ENCODE peak calls at places on chromosomes 5 and 9, in four cellular contexts. S is GM12891, K is GM12878, L is K562. E is an unnamed sample.

GRCh38 chr9:121818841-121819430 is 167.5 kb downstream of the DAB2IP start:
- DNase-seq in S (no peak), K (no peak), L (no peak), E (no peak)

GRCh38 chr5:151151793-151152192 is 5.8 kb downstream of the ANXA6 start:
- DNase-seq in S (no peak), K (peak; percentile 61), L (no peak), E (peak; percentile 97)

GRCh38 chr9:131706608-131706970 is 33.3 kb downstream of the RAPGEF1 start:
- DNase-seq in S (no peak), K (no peak), L (no peak), E (no peak)

GRCh38 chr9:125759812-125760134 is 12.6 kb downstream of the PBX3 start:
- DNase-seq in S (no peak), K (no peak), L (no peak), E (no peak)

GRCh38 chr9:70802206-70802605 is 319.2 kb downstream of the TRPM3 start:
- DNase-seq in S (no peak), K (no peak), L (no peak), E (no peak)

GRCh38 chr5:170254056-170254455 is 21.3 kb downstream of the C5orf58 start:
- DNase-seq in S (peak; percentile 33), K (peak; percentile 49), L (no peak), E (no peak)

GRCh38 chr5:56607551-56607950 is 207.8 kb upstream of the MAP3K1 start:
- DNase-seq in S (no peak), K (no peak), L (no peak), E (no peak)

GRCh38 chr9:131511880-131512279 is 9.2 kb downstream of the POMT1 start:
- DNase-seq in S (no peak), K (no peak), L (no peak), E (no peak)

GRCh38 chr5:58787982-58788381 is 205.1 kb downstream of the RAB3C start:
- DNase-seq in S (no peak), K (no peak), L (no peak), E (no peak)

GRCh38 chr5:158382473-158382872 is 523.5 kb upstream of the CLINT1 start:
- DNase-seq in S (no peak), K (no peak), L (no peak), E (peak; percentile 94)

GRCh38 chr5:67875637-67876036 is 339.9 kb upstream of the PIK3R1 start:
- DNase-seq in S (no peak), K (no peak), L (no peak), E (no peak)

GRCh38 chr9:129320575-129321311 is 142.7 kb upstream of the IER5L start:
- DNase-seq in S (peak; percentile 61), K (peak; percentile 34), L (peak; percentile 63), E (peak; percentile 24)

GRCh38 chr5:114360362-114360761 is 1.5 kb upstream of the KCNN2 start:
- DNase-seq in S (no peak), K (no peak), L (no peak), E (no peak)

GRCh38 chr5:32098291-32098690 is 75.8 kb downstream of the GOLPH3 start:
- DNase-seq in S (no peak), K (no peak), L (no peak), E (no peak)

GRCh38 chr5:10319202-10319851 is 11.6 kb upstream of the CMBL start:
- DNase-seq in S (no peak), K (no peak), L (peak; percentile 84), E (no peak)

GRCh38 chr5:91151947-91152346 is 231.2 kb downstream of the ARRDC3 start:
- DNase-seq in S (no peak), K (no peak), L (no peak), E (no peak)

GRCh38 chr5:93622240-93622885 is 39.3 kb downstream of the NR2F1 start:
- DNase-seq in S (no peak), K (no peak), L (no peak), E (peak; percentile 24)

GRCh38 chr5:131571669-131572168 is 63.3 kb downstream of the RAPGEF6 start:
- DNase-seq in S (no peak), K (no peak), L (no peak), E (no peak)

GRCh38 chr9:123003467-123003866 is 30.0 kb upstream of the GPR21 start:
- DNase-seq in S (no peak), K (no peak), L (peak; percentile 32), E (no peak)

GRCh38 chr5:14250094-14250777 is 107.1 kb downstream of the TRIO start:
- DNase-seq in S (no peak), K (no peak), L (peak; percentile 61), E (no peak)

GRCh38 chr5:134125195-134126015 is 10.9 kb downstream of the TCF7 start:
- DNase-seq in S (no peak), K (no peak), L (no peak), E (no peak)

GRCh38 chr9:72473474-72474241 is 47.8 kb upstream of the TMC1 start:
- DNase-seq in S (no peak), K (peak; percentile 48), L (no peak), E (no peak)

GRCh38 chr9:22256381-22256780 is 190.2 kb upstream of the DMRTA1 start:
- DNase-seq in S (no peak), K (no peak), L (no peak), E (no peak)
- TF ChIP-seq SPI1 in S (no peak), K (no peak), L (no peak), E (no peak)

DNA sequence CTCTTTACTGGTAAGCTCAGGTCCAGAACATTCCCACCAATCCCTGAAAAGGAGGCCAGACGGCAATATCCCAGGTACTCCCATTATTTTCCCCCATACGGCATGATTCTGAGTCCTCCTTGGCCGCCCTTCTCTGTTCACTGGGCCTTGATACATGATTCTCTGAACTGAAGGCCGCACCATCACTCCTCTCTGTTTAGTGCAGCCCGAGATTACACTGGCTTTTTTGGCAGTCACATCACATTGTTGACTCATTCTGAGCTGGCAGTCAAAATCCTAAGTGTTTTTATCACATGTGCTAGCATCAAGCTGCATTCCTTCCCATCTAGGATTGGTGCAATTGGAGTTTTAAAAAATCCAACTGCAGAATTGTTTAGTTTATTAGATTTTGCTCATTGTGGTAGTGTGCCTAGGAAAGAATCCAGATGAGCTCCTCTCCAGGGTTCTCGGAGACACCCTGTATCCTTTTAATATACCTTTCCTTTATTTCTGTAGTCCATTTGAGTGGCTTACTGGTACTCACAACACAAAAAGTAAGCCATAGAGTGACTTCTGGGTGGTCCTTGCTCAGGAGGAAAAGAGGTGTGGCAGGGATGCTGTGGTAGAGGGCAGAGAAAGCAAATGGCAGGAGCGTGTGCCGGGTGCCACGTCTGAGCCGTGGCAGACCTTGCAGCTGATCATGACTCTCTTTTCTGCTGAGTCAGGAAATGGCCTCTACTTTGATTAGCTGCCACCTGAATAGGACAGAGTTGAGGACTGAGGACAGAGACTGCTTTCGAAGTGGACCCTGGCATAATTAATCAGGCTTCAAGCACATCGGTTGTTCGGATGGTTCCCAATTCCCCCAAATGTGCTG is 121.1 kb upstream of the IL12B start:
- DNase-seq in S (no peak), K (no peak), L (no peak), E (no peak)
- TF ChIP-seq POLR2AphosphoS5 in S (no peak), K (no peak), L (no peak), E (no peak)

GRCh38 chr5:88883059-88883565 is at the start of gene MEF2C:
- DNase-seq in S (no peak), K (no peak), L (peak; percentile 89), E (no peak)
- TF ChIP-seq SPI1 in S (peak; percentile 52), K (peak; percentile 51), L (peak; percentile 79), E (peak; percentile 13)

GRCh38 chr9:128271112-128271511 is 4.7 kb downstream of the GOLGA2 start:
- DNase-seq in S (no peak), K (no peak), L (no peak), E (no peak)
- TF ChIP-seq POLR2AphosphoS5 in S (no peak), K (no peak), L (no peak), E (no peak)

DNA sequence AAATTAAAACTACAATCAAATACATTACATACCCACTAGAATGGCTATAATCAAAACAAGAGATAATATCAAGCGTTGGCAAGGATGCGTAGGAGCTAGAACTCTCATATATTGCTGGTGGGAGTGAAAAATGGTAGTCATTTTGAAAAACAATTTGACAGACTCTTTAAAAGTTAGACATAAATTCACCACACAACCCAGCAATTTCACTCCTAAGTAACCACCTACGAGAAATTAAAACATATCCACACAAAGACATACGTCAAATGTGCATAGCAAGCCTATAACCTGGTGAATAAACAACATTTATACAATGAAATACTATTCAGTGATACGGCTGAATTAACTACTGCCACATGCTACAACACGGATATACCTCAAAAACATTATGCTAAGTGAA is 44.7 kb downstream of the GKAP1 start:
- DNase-seq in S (no peak), K (no peak), L (no peak), E (no peak)
- TF ChIP-seq SPI1 in S (no peak), K (no peak), L (no peak), E (no peak)

GRCh38 chr5:23269981-23270380 is 237.4 kb upstream of the PRDM9 start:
- DNase-seq in S (no peak), K (no peak), L (no peak), E (no peak)

GRCh38 chr5:23274156-23274555 is 233.3 kb upstream of the PRDM9 start:
- DNase-seq in S (no peak), K (no peak), L (no peak), E (no peak)
- TF ChIP-seq POLR2AphosphoS5 in S (no peak), K (no peak), L (no peak), E (no peak)

GRCh38 chr9:89518466-89519392 is 20.8 kb upstream of the SEMA4D start:
- DNase-seq in S (no peak), K (no peak), L (no peak), E (peak; percentile 55)
- TF ChIP-seq SPI1 in S (peak; percentile 54), K (peak; percentile 47), L (no peak), E (no peak)

GRCh38 chr9:21580636-21581353 is 98.7 kb upstream of the IFNE start:
- DNase-seq in S (no peak), K (no peak), L (no peak), E (no peak)

GRCh38 chr9:21585756-21586752 is 103.9 kb upstream of the IFNE start:
- DNase-seq in S (no peak), K (no peak), L (no peak), E (no peak)

GRCh38 chr9:21579743-21580142 is 97.6 kb upstream of the IFNE start:
- DNase-seq in S (no peak), K (no peak), L (no peak), E (no peak)

GRCh38 chr9:21584890-21585289 is 102.8 kb upstream of the IFNE start:
- DNase-seq in S (no peak), K (no peak), L (no peak), E (no peak)

GRCh38 chr9:21583628-21584027 is 101.5 kb upstream of the IFNE start:
- DNase-seq in S (no peak), K (no peak), L (no peak), E (no peak)
- TF ChIP-seq POLR2AphosphoS5 in S (no peak), K (no peak), L (no peak), E (no peak)

DNA sequence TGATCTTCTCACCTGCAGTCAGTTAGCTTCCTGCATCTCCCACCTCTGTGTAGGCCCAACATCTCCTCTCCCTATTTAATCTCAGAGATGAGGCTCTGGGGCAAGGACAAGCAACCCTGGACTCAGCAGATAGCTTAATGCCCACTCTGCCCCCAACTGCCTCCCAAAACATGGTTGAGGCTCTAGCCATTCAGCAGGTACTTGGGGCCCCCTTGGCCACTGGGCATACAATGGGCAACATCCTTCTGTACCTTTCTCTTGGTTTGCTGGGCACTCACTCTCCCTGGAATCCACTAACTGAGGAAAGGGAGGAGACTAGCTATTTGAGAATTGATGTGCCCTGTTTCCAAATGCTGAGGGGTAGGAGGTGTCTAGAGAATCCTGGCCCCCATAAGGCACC is 9.4 kb downstream of the IGIP start:
- DNase-seq in S (no peak), K (no peak), L (no peak), E (no peak)
- TF ChIP-seq SPI1 in S (no peak), K (no peak), L (no peak), E (no peak)